ENCODE peak calls at places on chromosomes 13 and 19, in four cellular contexts. One of them, this sample, is unnamed.

GRCh38 chr13:65856464-65856863 is 1373.7 kb downstream of the PCDH9 start:
- DNase-seq in thoracic aorta: no peak
- DNase-seq in PC-3: no peak
- DNase-seq in IMR-90: peak; percentile 80
- DNase-seq in this sample: no peak

GRCh38 chr13:47170971-47171370 is 274.1 kb upstream of the HTR2A start:
- DNase-seq in PC-3: no peak
- DNase-seq in thoracic aorta: no peak
- DNase-seq in IMR-90: no peak
- DNase-seq in this sample: no peak

GRCh38 chr19:47343194-47343802 is 5.8 kb upstream of the DHX34 start:
- DNase-seq in IMR-90: no peak
- DNase-seq in thoracic aorta: no peak
- DNase-seq in PC-3: no peak
- DNase-seq in this sample: no peak

GRCh38 chr19:48672994-48673393 is at the start of gene NTN5:
- DNase-seq in PC-3: no peak
- DNase-seq in thoracic aorta: no peak
- DNase-seq in IMR-90: no peak
- DNase-seq in this sample: no peak

GRCh38 chr13:108911807-108912206 is 282.4 kb downstream of the MYO16 start:
- DNase-seq in thoracic aorta: no peak
- DNase-seq in PC-3: peak; percentile 37
- DNase-seq in IMR-90: no peak
- DNase-seq in this sample: no peak

GRCh38 chr13:60047943-60048342 is 115.8 kb downstream of the DIAPH3 start:
- DNase-seq in PC-3: no peak
- DNase-seq in thoracic aorta: no peak
- DNase-seq in IMR-90: peak; percentile 25
- DNase-seq in this sample: no peak

GRCh38 chr13:104295537-104295936 is 1229.3 kb upstream of the SLC10A2 start:
- DNase-seq in IMR-90: no peak
- DNase-seq in PC-3: no peak
- DNase-seq in thoracic aorta: no peak
- DNase-seq in this sample: no peak

GRCh38 chr19:45782820-45783785 is 813 bp upstream of the DMPK start:
- DNase-seq in IMR-90: peak; percentile 71
- DNase-seq in thoracic aorta: no peak
- DNase-seq in PC-3: peak; percentile 60
- DNase-seq in this sample: no peak

GRCh38 chr13:113607477-113608245 is 23.1 kb downstream of the TFDP1 start:
- DNase-seq in PC-3: no peak
- DNase-seq in thoracic aorta: no peak
- DNase-seq in IMR-90: no peak
- DNase-seq in this sample: peak; percentile 57

GRCh38 chr19:48506138-48506733 is 5.4 kb downstream of the LMTK3 start:
- DNase-seq in PC-3: peak; percentile 50
- DNase-seq in thoracic aorta: no peak
- DNase-seq in IMR-90: peak; percentile 47
- DNase-seq in this sample: no peak

GRCh38 chr19:56637976-56638555 is 4.9 kb upstream of the SMIM17 start:
- DNase-seq in PC-3: peak; percentile 76
- DNase-seq in thoracic aorta: no peak
- DNase-seq in IMR-90: peak; percentile 65
- DNase-seq in this sample: peak; percentile 23

GRCh38 chr19:49458567-49458903 is 5.5 kb downstream of the ALDH16A1 start:
- DNase-seq in PC-3: no peak
- DNase-seq in IMR-90: no peak
- DNase-seq in thoracic aorta: no peak
- DNase-seq in this sample: no peak

GRCh38 chr13:33405371-33405770 is 119.8 kb upstream of the STARD13 start:
- DNase-seq in IMR-90: no peak
- DNase-seq in PC-3: no peak
- DNase-seq in thoracic aorta: no peak
- DNase-seq in this sample: no peak

GRCh38 chr13:93758575-93758974 is 532.0 kb downstream of the GPC6 start:
- DNase-seq in IMR-90: peak; percentile 57
- DNase-seq in PC-3: peak; percentile 42
- DNase-seq in thoracic aorta: no peak
- DNase-seq in this sample: no peak

GRCh38 chr13:73898899-73899298 is 235.3 kb downstream of the KLF12 start:
- DNase-seq in thoracic aorta: no peak
- DNase-seq in IMR-90: no peak
- DNase-seq in PC-3: no peak
- DNase-seq in this sample: no peak

GRCh38 chr13:42355118-42355840 is 83.3 kb downstream of the AKAP11 start:
- DNase-seq in IMR-90: no peak
- DNase-seq in PC-3: no peak
- DNase-seq in thoracic aorta: no peak
- DNase-seq in this sample: no peak

DNA sequence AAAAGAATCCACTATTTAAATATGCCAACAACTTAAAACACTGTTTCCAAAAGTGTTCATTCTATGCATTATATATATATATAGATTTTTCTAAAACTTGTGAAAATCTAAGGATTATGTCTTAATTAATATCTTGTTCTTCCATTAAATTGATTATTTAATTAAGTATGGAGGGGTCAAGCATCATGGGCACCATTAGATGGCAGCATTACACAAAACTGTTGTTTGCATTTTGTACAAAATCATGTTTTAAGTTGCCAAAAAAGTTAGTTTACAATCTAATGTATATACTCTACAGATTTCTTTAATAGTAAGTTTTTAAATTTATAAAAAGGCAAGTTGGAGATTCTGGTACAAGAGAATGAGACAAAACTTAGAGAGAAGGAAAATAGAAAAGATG is 213.2 kb upstream of the EDNRB start:
- DNase-seq in PC-3: peak; percentile 6
- DNase-seq in thoracic aorta: no peak
- DNase-seq in IMR-90: peak; percentile 14
- DNase-seq in this sample: no peak
- TF ChIP-seq CTCF in PC-3: no peak
- TF ChIP-seq CTCF in thoracic aorta: no peak
- TF ChIP-seq CTCF in IMR-90: peak; percentile 52
- TF ChIP-seq CTCF in this sample: no peak

DNA sequence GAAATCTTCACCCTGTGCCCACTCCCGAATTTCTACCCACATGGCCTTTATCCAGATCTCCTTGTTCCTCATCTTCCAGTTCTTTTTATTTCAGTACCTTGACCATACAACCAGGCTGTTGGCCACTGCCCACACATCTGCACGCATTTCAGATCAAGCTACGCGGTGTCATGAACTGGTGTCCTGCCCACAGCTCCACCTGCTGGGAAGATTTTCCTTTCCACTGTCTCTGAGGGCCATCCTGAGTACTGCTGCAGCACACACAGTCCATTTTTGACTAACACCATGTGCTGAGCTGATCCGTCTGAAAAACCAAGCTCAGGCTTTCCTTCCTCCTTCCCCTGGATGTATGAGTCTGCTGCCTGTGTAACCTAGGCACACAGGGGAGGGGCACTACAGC is 71.8 kb downstream of the WASF3 start:
- DNase-seq in PC-3: peak; percentile 5
- DNase-seq in IMR-90: no peak
- DNase-seq in thoracic aorta: no peak
- DNase-seq in this sample: no peak
- TF ChIP-seq CTCF in PC-3: peak; percentile 28
- TF ChIP-seq CTCF in IMR-90: no peak
- TF ChIP-seq CTCF in thoracic aorta: no peak
- TF ChIP-seq CTCF in this sample: no peak

GRCh38 chr19:16111160-16111908 is at the start of gene RAB8A:
- DNase-seq in PC-3: peak; percentile 99
- DNase-seq in IMR-90: peak; percentile 99
- DNase-seq in thoracic aorta: peak; percentile 96
- DNase-seq in this sample: peak; percentile 100
- TF ChIP-seq CTCF in PC-3: peak; percentile 76
- TF ChIP-seq CTCF in IMR-90: peak; percentile 98
- TF ChIP-seq CTCF in thoracic aorta: peak; percentile 99
- TF ChIP-seq CTCF in this sample: peak; percentile 95

GRCh38 chr19:18282021-18282787 is 782 bp upstream of the JUND start:
- DNase-seq in thoracic aorta: peak; percentile 77
- DNase-seq in PC-3: peak; percentile 39
- DNase-seq in IMR-90: no peak
- DNase-seq in this sample: peak; percentile 45
- TF ChIP-seq CTCF in thoracic aorta: peak; percentile 20
- TF ChIP-seq CTCF in PC-3: no peak
- TF ChIP-seq CTCF in IMR-90: peak; percentile 38
- TF ChIP-seq CTCF in this sample: no peak

GRCh38 chr19:13611596-13611995 is 105.3 kb upstream of the CACNA1A start:
- DNase-seq in PC-3: no peak
- DNase-seq in thoracic aorta: no peak
- DNase-seq in IMR-90: no peak
- DNase-seq in this sample: no peak

GRCh38 chr19:13610042-13610691 is 103.9 kb upstream of the CACNA1A start:
- DNase-seq in thoracic aorta: no peak
- DNase-seq in IMR-90: no peak
- DNase-seq in PC-3: peak; percentile 26
- DNase-seq in this sample: no peak

GRCh38 chr19:13615890-13616289 is 109.6 kb upstream of the CACNA1A start:
- DNase-seq in PC-3: no peak
- DNase-seq in IMR-90: peak; percentile 61
- DNase-seq in thoracic aorta: no peak
- DNase-seq in this sample: no peak

GRCh38 chr19:13619203-13619632 is 112.9 kb upstream of the CACNA1A start:
- DNase-seq in thoracic aorta: no peak
- DNase-seq in IMR-90: peak; percentile 81
- DNase-seq in PC-3: no peak
- DNase-seq in this sample: no peak

GRCh38 chr19:13613447-13613846 is 107.2 kb upstream of the CACNA1A start:
- DNase-seq in IMR-90: no peak
- DNase-seq in PC-3: no peak
- DNase-seq in thoracic aorta: no peak
- DNase-seq in this sample: no peak
- TF ChIP-seq CTCF in IMR-90: no peak
- TF ChIP-seq CTCF in PC-3: no peak
- TF ChIP-seq CTCF in thoracic aorta: no peak
- TF ChIP-seq CTCF in this sample: no peak

GRCh38 chr13:110107568-110108347 is 199.2 kb downstream of the COL4A1 start:
- DNase-seq in PC-3: no peak
- DNase-seq in IMR-90: no peak
- DNase-seq in thoracic aorta: no peak
- DNase-seq in this sample: no peak
- TF ChIP-seq CTCF in PC-3: peak; percentile 42
- TF ChIP-seq CTCF in IMR-90: peak; percentile 14
- TF ChIP-seq CTCF in thoracic aorta: no peak
- TF ChIP-seq CTCF in this sample: no peak

GRCh38 chr13:78586706-78587105 is 16.6 kb downstream of the POU4F1 start:
- DNase-seq in PC-3: no peak
- DNase-seq in thoracic aorta: no peak
- DNase-seq in IMR-90: no peak
- DNase-seq in this sample: no peak
- TF ChIP-seq CTCF in PC-3: peak; percentile 27
- TF ChIP-seq CTCF in thoracic aorta: no peak
- TF ChIP-seq CTCF in IMR-90: no peak
- TF ChIP-seq CTCF in this sample: no peak

GRCh38 chr13:23367907-23368306 is 65.6 kb downstream of the SACS start:
- DNase-seq in PC-3: no peak
- DNase-seq in IMR-90: no peak
- DNase-seq in thoracic aorta: no peak
- DNase-seq in this sample: no peak
- TF ChIP-seq CTCF in PC-3: no peak
- TF ChIP-seq CTCF in IMR-90: no peak
- TF ChIP-seq CTCF in thoracic aorta: no peak
- TF ChIP-seq CTCF in this sample: no peak

GRCh38 chr13:44575741-44576395 is at the start of gene TSC22D1:
- DNase-seq in IMR-90: peak; percentile 56
- DNase-seq in thoracic aorta: no peak
- DNase-seq in PC-3: peak; percentile 21
- DNase-seq in this sample: peak; percentile 38
- TF ChIP-seq CTCF in IMR-90: no peak
- TF ChIP-seq CTCF in thoracic aorta: no peak
- TF ChIP-seq CTCF in PC-3: no peak
- TF ChIP-seq CTCF in this sample: no peak

This sample was measured in natural killer cell.